ENCODE peak calls at places on chromosome 5, in four cellular contexts. C, T, J and O are unnamed samples. For H3K4me1, the result is how much of the 10 kb centered on the place peaks cover.

GRCh38 chr5:179914032-179914755 is 6.5 kb upstream of the TBC1D9B start:
- DNase-seq in J (no peak), C (no peak), T (no peak), O (no peak)

GRCh38 chr5:136207631-136208030 is 14.7 kb upstream of the SMIM32 start:
- DNase-seq in C (no peak), T (no peak), J (no peak), O (no peak)

GRCh38 chr5:135702191-135702590 is 123.4 kb upstream of the CXCL14 start:
- DNase-seq in J (no peak), T (no peak), C (no peak), O (no peak)

GRCh38 chr5:62627121-62627520 is 48.5 kb downstream of the LRRC70 start:
- DNase-seq in J (no peak), T (no peak), C (no peak), O (no peak)

GRCh38 chr5:177154003-177154643 is 20.6 kb downstream of the NSD1 start:
- DNase-seq in C (no peak), T (no peak), J (no peak), O (no peak)

GRCh38 chr5:38445374-38446028 is 110.9 kb downstream of the LIFR start:
- DNase-seq in C (no peak), J (peak), T (no peak), O (peak)

GRCh38 chr5:2017540-2018389 is 135.0 kb upstream of the IRX4 start:
- DNase-seq in C (peak), T (no peak), J (no peak), O (no peak)

GRCh38 chr5:159208508-159209437 is 580 bp downstream of the RNF145 start:
- DNase-seq in C (no peak), J (peak), T (no peak), O (peak)

GRCh38 chr5:33271606-33272005 is 169.2 kb upstream of the TARS1 start:
- DNase-seq in J (no peak), C (no peak), T (no peak), O (no peak)

GRCh38 chr5:122458278-122458872 is 146.3 kb downstream of the SNCAIP start:
- DNase-seq in C (peak), J (no peak), T (no peak), O (no peak)

GRCh38 chr5:152056931-152057330 is 132.3 kb upstream of the GLRA1 start:
- DNase-seq in T (no peak), C (no peak), J (no peak), O (no peak)

GRCh38 chr5:143506881-143507552 is 103.5 kb upstream of the NR3C1 start:
- DNase-seq in C (no peak), J (no peak), T (no peak), O (no peak)

GRCh38 chr5:143657814-143658395 is 154.1 kb upstream of the HMHB1 start:
- DNase-seq in T (no peak), J (no peak), C (no peak), O (no peak)

GRCh38 chr5:31442253-31442820 is 89.6 kb downstream of the DROSHA start:
- DNase-seq in J (no peak), C (no peak), T (no peak), O (no peak)

GRCh38 chr5:219492-219891 is 1.4 kb downstream of the SDHA start:
- DNase-seq in C (no peak), J (peak), T (no peak), O (no peak)

GRCh38 chr5:79186021-79186420 is 49.9 kb upstream of the JMY start:
- DNase-seq in C (no peak), T (no peak), J (no peak), O (no peak)

GRCh38 chr5:151079838-151080619 is 805 bp downstream of the TNIP1 start:
- DNase-seq in C (no peak), T (no peak), J (no peak), O (no peak)

GRCh38 chr5:37665889-37666288 is 174.0 kb downstream of the GDNF start:
- DNase-seq in J (no peak), T (no peak), C (peak), O (peak)

GRCh38 chr5:180640301-180640764 is 9.1 kb downstream of the FLT4 start:
- DNase-seq in J (no peak), C (no peak), T (no peak), O (no peak)

GRCh38 chr5:159021360-159022177 is 78.1 kb downstream of the EBF1 start:
- DNase-seq in C (no peak), T (no peak), J (no peak), O (no peak)

GRCh38 chr5:175590471-175590881 is 67.4 kb upstream of the HRH2 start:
- DNase-seq in J (no peak), C (no peak), T (no peak), O (no peak)

GRCh38 chr5:149024477-149024876 is 38.4 kb downstream of the SH3TC2 start:
- DNase-seq in J (no peak), T (no peak), C (no peak), O (no peak)

GRCh38 chr5:97936246-97936645 is 753.2 kb upstream of the RIOK2 start:
- DNase-seq in C (no peak), T (no peak), J (no peak), O (no peak)

GRCh38 chr5:61319388-61320146 is 12.5 kb upstream of the ZSWIM6 start:
- DNase-seq in C (no peak), J (no peak), T (peak), O (no peak)

DNA sequence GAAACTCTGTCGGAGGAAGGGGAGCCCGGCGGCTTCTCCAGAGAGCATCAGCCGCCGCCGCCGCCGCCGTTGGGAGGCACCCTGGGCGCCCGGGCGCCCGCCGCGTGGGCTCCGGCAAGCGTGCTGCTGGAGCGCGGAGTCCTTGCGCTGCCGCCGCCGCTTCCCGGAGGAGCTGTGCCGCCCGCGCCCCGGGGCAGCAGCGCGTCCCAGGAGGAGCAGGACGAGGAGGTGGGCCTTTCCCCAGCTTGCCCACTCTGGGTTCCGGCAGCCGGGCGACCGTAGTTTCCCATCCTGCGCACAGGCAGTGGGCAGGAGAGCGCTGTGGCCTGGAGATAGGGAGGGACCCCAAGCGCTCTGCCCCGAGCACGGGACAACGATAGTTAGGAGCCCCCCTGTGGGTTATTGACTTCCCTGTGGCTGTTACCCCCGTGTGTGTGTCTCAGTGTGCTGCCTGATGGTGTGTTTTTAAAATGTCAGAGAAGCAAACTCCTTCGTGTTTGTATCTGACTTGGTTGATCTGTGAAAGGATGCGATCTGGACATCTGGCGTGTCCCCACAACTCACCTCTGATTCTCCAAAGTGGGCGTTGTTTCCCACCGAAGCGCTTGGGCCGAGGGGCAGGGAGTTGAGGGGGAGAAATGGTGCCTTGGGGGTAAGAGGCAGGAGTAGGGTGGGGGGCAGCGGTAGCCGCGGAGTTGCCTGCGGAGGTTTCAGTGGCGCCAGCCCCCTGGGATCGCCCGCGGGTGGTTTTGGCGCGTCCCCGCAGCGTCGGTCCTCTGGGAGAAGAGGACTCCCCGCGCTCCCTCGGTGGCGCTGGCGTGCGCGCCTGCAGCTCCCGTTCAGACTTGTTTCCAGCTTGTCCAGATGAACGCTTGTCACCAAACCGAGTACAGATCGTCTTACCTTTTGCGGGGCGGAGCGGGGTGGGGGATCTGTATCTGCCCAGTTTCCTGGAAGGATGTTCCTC is 881 bp downstream of the MAST4 start:
- DNase-seq in J (no peak), C (no peak), T (no peak), O (peak)
- TF ChIP-seq CTCF in J (no peak), C (no peak), T (no peak), O (no peak)

GRCh38 chr5:126422994-126423788 is at the start of gene GRAMD2B:
- DNase-seq in J (peak), T (peak), C (peak), O (peak)
- TF ChIP-seq POLR2A in J (peak), T (peak), C (peak), O (peak)

GRCh38 chr5:133882107-133882695 is 86.2 kb downstream of the C5orf15 start:
- DNase-seq in T (no peak), J (no peak), C (no peak), O (no peak)

GRCh38 chr5:133883916-133884315 is 84.5 kb downstream of the C5orf15 start:
- DNase-seq in J (no peak), C (no peak), T (no peak), O (no peak)

GRCh38 chr5:133884525-133885311 is 83.7 kb downstream of the C5orf15 start:
- DNase-seq in C (no peak), T (no peak), J (no peak), O (no peak)

GRCh38 chr5:133885566-133885965 is 82.9 kb downstream of the C5orf15 start:
- DNase-seq in C (no peak), J (no peak), T (no peak), O (no peak)

DNA sequence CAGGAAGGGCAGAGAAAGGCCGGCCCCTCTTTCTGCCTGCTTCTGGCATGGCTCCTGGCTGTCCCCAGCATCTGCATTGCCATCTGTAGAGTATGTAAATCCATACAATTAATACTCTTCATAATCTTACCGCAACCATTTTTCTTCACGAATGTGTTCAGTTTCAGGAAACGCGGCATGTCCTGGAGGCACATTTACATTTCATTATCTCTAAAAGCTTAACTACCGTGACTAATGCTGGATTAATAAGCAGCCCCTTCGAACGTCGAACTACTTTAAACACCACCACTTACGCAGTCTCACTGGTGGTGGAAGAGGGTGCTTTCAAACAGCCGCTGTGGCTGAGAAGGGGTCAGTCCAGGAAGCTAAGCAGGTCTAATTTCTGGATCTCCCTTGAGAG is 85.6 kb downstream of the C5orf15 start:
- DNase-seq in C (no peak), J (no peak), T (no peak), O (no peak)
- H3K4me1 ChIP-seq in C (under half), J (under half), T (under half), O (under half)

GRCh38 chr5:133319905-133320520 is 268.2 kb downstream of the HSPA4 start:
- DNase-seq in T (no peak), J (no peak), C (peak), O (no peak)

GRCh38 chr5:133319244-133319643 is 267.4 kb downstream of the HSPA4 start:
- DNase-seq in C (no peak), J (no peak), T (no peak), O (no peak)

GRCh38 chr5:133314086-133314485 is 262.3 kb downstream of the HSPA4 start:
- DNase-seq in J (no peak), C (no peak), T (no peak), O (no peak)

GRCh38 chr5:133317558-133317957 is 265.7 kb downstream of the HSPA4 start:
- DNase-seq in C (no peak), T (no peak), J (no peak), O (no peak)

DNA sequence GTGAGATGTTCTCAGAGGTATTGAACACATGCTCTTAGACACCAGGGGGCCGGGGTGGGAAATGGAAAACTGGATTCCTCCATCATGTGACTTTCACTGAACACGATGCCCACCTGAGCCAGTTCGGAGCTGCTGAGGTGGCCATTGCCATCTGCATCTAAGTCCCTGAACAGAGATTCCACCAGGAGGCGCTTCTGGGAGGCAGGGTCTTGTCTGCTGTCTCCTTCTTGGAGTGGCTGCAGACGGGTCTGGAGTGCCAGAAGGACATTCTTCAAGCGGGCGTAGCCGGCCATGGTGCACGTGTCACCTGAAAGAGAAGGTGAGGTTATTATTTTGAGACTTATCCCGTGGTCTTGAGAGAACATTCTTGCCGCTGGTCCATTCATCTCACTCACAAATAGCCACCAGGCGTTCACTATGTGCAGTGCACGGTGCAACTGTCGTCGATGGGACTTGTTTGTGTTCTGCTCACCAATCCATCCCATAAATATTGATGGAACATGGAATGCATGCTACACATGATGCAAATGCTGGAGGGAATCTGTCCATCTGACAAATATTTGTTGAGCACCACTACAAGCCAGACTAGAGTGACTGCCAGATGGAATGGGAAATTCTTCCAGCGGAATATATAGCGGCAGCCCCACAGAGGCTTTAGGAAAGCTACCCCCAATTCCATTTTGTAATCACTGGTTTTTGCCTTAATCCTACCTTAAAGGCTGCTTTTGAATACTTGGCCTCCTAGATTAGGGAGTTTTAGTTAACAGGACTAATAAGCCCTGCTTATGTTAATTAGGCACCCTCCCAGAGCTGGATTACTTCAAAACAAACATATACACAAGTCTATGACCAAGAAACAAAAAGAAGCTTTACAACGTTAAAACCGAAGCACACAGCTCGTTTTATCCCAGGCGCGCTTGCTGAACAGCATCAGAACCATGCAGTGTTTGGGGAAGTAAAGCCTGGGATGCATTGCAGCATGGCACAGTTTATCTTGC is 264.8 kb downstream of the HSPA4 start:
- DNase-seq in T (no peak), C (peak), J (no peak), O (no peak)
- TF ChIP-seq CTCF in T (peak), C (peak), J (no peak), O (no peak)

GRCh38 chr5:141508440-141508807 is 19.5 kb downstream of the PCDHGC5 start:
- DNase-seq in J (no peak), C (no peak), T (no peak), O (no peak)

GRCh38 chr5:141507387-141508091 is 18.7 kb downstream of the PCDHGC5 start:
- DNase-seq in J (peak), C (no peak), T (no peak), O (peak)

GRCh38 chr5:141510160-141510559 is 21.3 kb downstream of the PCDHGC5 start:
- DNase-seq in T (no peak), J (no peak), C (no peak), O (no peak)

GRCh38 chr5:141510850-141511718 is 22.2 kb downstream of the PCDHGC5 start:
- DNase-seq in T (peak), J (no peak), C (no peak), O (no peak)

GRCh38 chr5:141508808-141509611 is 20.1 kb downstream of the PCDHGC5 start:
- DNase-seq in J (peak), C (no peak), T (no peak), O (peak)
- TF ChIP-seq POLR2A in J (no peak), C (no peak), T (no peak), O (no peak)

GRCh38 chr5:88883059-88883565 is at the start of gene MEF2C:
- DNase-seq in T (no peak), C (peak), J (peak), O (peak)
- H3K4me1 ChIP-seq in T (under half), C (under half), J (under half), O (under half)

GRCh38 chr5:59231221-59231931 is 648.5 kb downstream of the RAB3C start:
- DNase-seq in C (no peak), T (no peak), J (no peak), O (no peak)

GRCh38 chr5:59238126-59238902 is 655.2 kb downstream of the PDE4D start:
- DNase-seq in J (no peak), C (no peak), T (peak), O (no peak)

GRCh38 chr5:59241119-59241518 is 652.4 kb downstream of the PDE4D start:
- DNase-seq in J (no peak), T (no peak), C (no peak), O (no peak)

GRCh38 chr5:59236996-59237395 is 654.1 kb downstream of the RAB3C start:
- DNase-seq in J (no peak), T (no peak), C (no peak), O (no peak)

GRCh38 chr5:59236448-59236847 is 653.6 kb downstream of the RAB3C start:
- DNase-seq in J (no peak), C (no peak), T (no peak), O (no peak)
- TF ChIP-seq CTCF in J (no peak), C (no peak), T (no peak), O (no peak)

DNA sequence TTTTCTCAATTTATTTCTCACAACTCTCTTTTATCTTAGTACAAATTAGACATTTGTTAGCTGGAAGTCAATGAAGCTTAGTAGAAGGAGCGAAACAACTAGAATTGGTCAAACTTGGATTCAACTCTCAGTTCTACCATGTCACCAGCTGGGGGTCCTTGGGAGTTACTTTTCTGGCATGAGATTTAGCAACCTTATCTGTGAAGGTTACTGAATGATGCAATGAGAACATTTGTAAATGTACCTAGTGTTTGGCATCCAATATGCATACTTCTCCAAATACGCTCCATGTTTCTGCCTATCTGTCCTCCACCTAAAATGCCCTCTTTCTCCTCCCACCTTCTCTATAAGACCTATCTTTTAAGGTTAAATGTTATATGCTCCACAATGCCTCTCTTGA is 6.3 kb downstream of the HNRNPA0 start:
- DNase-seq in C (no peak), J (no peak), T (no peak), O (no peak)
- TF ChIP-seq POLR2A in C (no peak), J (no peak), T (no peak), O (no peak)